ENCODE peak calls at places on chromosome 21, in four cellular contexts. One of them, this sample, is unnamed. For H3K4me1, the result is how much of the 10 kb centered on the place peaks cover.

GRCh38 chr21:15367061-15367626 is 302.3 kb upstream of the NRIP1 start:
- DNase-seq in Karpas-422: no peak
- DNase-seq in breast epithelium: no peak
- DNase-seq in aorta: no peak
- DNase-seq in this sample: no peak

GRCh38 chr21:31921079-31921478 is 48.3 kb downstream of the HUNK start:
- DNase-seq in Karpas-422: no peak
- DNase-seq in breast epithelium: no peak
- DNase-seq in aorta: no peak
- DNase-seq in this sample: no peak

GRCh38 chr21:30268608-30269197 is 14.0 kb downstream of the KRTAP24-1 start:
- DNase-seq in Karpas-422: peak
- DNase-seq in breast epithelium: no peak
- DNase-seq in aorta: no peak
- DNase-seq in this sample: no peak

GRCh38 chr21:20425856-20426255 is 572.4 kb upstream of the NCAM2 start:
- DNase-seq in Karpas-422: no peak
- DNase-seq in breast epithelium: no peak
- DNase-seq in aorta: no peak
- DNase-seq in this sample: no peak

GRCh38 chr21:45836268-45836655 is 145.3 kb upstream of the COL6A1 start:
- DNase-seq in Karpas-422: no peak
- DNase-seq in breast epithelium: no peak
- DNase-seq in aorta: peak
- DNase-seq in this sample: no peak

GRCh38 chr21:46472246-46472645 is 13.6 kb downstream of the DIP2A start:
- DNase-seq in Karpas-422: no peak
- DNase-seq in breast epithelium: no peak
- DNase-seq in aorta: no peak
- DNase-seq in this sample: no peak

GRCh38 chr21:42858957-42859890 is 20.1 kb downstream of the WDR4 start:
- DNase-seq in Karpas-422: no peak
- DNase-seq in breast epithelium: no peak
- DNase-seq in aorta: no peak
- DNase-seq in this sample: no peak

GRCh38 chr21:37273440-37273839 is 6.3 kb upstream of the VPS26C start:
- DNase-seq in Karpas-422: no peak
- DNase-seq in breast epithelium: no peak
- DNase-seq in aorta: no peak
- DNase-seq in this sample: no peak

GRCh38 chr21:42833439-42833815 is 45.9 kb downstream of the WDR4 start:
- DNase-seq in Karpas-422: peak
- DNase-seq in breast epithelium: no peak
- DNase-seq in aorta: no peak
- DNase-seq in this sample: no peak

GRCh38 chr21:24395320-24395933 is 1211.9 kb downstream of the MRPL39 start:
- DNase-seq in Karpas-422: no peak
- DNase-seq in breast epithelium: no peak
- DNase-seq in aorta: no peak
- DNase-seq in this sample: no peak

GRCh38 chr21:34513109-34513675 is 1.2 kb upstream of the KCNE1 start:
- DNase-seq in Karpas-422: no peak
- DNase-seq in breast epithelium: no peak
- DNase-seq in aorta: no peak
- DNase-seq in this sample: no peak

GRCh38 chr21:15774590-15774989 is 44.8 kb downstream of the USP25 start:
- DNase-seq in Karpas-422: no peak
- DNase-seq in breast epithelium: no peak
- DNase-seq in aorta: no peak
- DNase-seq in this sample: no peak

GRCh38 chr21:15291621-15292266 is 226.9 kb upstream of the NRIP1 start:
- DNase-seq in Karpas-422: no peak
- DNase-seq in breast epithelium: no peak
- DNase-seq in aorta: no peak
- DNase-seq in this sample: no peak

GRCh38 chr21:35303085-35303484 is 254.0 kb upstream of the RUNX1 start:
- DNase-seq in Karpas-422: no peak
- DNase-seq in breast epithelium: no peak
- DNase-seq in aorta: no peak
- DNase-seq in this sample: no peak

GRCh38 chr21:14737922-14738321 is 191.8 kb upstream of the SAMSN1 start:
- DNase-seq in Karpas-422: peak
- DNase-seq in breast epithelium: no peak
- DNase-seq in aorta: no peak
- DNase-seq in this sample: no peak

GRCh38 chr21:37061926-37062591 is 10.8 kb downstream of the PIGP start:
- DNase-seq in Karpas-422: peak
- DNase-seq in breast epithelium: no peak
- DNase-seq in aorta: no peak
- DNase-seq in this sample: no peak

GRCh38 chr21:43299441-43300277 is 127.3 kb downstream of the SIK1 start:
- DNase-seq in Karpas-422: no peak
- DNase-seq in breast epithelium: no peak
- DNase-seq in aorta: no peak
- DNase-seq in this sample: peak

GRCh38 chr21:37509802-37510393 is 143.3 kb downstream of the DYRK1A start:
- DNase-seq in Karpas-422: no peak
- DNase-seq in breast epithelium: no peak
- DNase-seq in aorta: no peak
- DNase-seq in this sample: no peak

GRCh38 chr21:44533121-44533890 is 6.7 kb downstream of the KRTAP10-1 start:
- DNase-seq in Karpas-422: no peak
- DNase-seq in breast epithelium: no peak
- DNase-seq in aorta: peak
- DNase-seq in this sample: no peak
- H3K27ac ChIP-seq in Karpas-422: no peak
- H3K27ac ChIP-seq in breast epithelium: no peak
- H3K27ac ChIP-seq in aorta: no peak
- H3K27ac ChIP-seq in this sample: no peak

GRCh38 chr21:38819719-38820147 is 14.0 kb downstream of the ETS2 start:
- DNase-seq in Karpas-422: no peak
- DNase-seq in breast epithelium: peak
- DNase-seq in aorta: no peak
- DNase-seq in this sample: no peak
- H3K4me1 ChIP-seq in Karpas-422: under half
- H3K4me1 ChIP-seq in breast epithelium: under half
- H3K4me1 ChIP-seq in aorta: under half
- H3K4me1 ChIP-seq in this sample: half or more

GRCh38 chr21:28142692-28143091 is 850.0 kb downstream of the LTN1 start:
- DNase-seq in Karpas-422: peak
- DNase-seq in breast epithelium: no peak
- DNase-seq in aorta: no peak
- DNase-seq in this sample: no peak
- H3K27ac ChIP-seq in Karpas-422: no peak
- H3K27ac ChIP-seq in breast epithelium: peak
- H3K27ac ChIP-seq in aorta: no peak
- H3K27ac ChIP-seq in this sample: no peak

GRCh38 chr21:25571726-25572121 is 35.6 kb downstream of the MRPL39 start:
- DNase-seq in Karpas-422: no peak
- DNase-seq in breast epithelium: no peak
- DNase-seq in aorta: no peak
- DNase-seq in this sample: no peak
- H3K4me1 ChIP-seq in Karpas-422: under half
- H3K4me1 ChIP-seq in breast epithelium: under half
- H3K4me1 ChIP-seq in aorta: under half
- H3K4me1 ChIP-seq in this sample: under half

GRCh38 chr21:33267250-33267649 is 1.1 kb downstream of the IL10RB start:
- DNase-seq in Karpas-422: no peak
- DNase-seq in breast epithelium: no peak
- DNase-seq in aorta: no peak
- DNase-seq in this sample: no peak
- H3K27ac ChIP-seq in Karpas-422: peak
- H3K27ac ChIP-seq in breast epithelium: peak
- H3K27ac ChIP-seq in aorta: no peak
- H3K27ac ChIP-seq in this sample: peak

GRCh38 chr21:28359300-28359699 is 633.4 kb downstream of the LTN1 start:
- DNase-seq in Karpas-422: no peak
- DNase-seq in breast epithelium: no peak
- DNase-seq in aorta: no peak
- DNase-seq in this sample: no peak
- H3K4me1 ChIP-seq in Karpas-422: under half
- H3K4me1 ChIP-seq in breast epithelium: under half
- H3K4me1 ChIP-seq in aorta: under half
- H3K4me1 ChIP-seq in this sample: under half

DNA sequence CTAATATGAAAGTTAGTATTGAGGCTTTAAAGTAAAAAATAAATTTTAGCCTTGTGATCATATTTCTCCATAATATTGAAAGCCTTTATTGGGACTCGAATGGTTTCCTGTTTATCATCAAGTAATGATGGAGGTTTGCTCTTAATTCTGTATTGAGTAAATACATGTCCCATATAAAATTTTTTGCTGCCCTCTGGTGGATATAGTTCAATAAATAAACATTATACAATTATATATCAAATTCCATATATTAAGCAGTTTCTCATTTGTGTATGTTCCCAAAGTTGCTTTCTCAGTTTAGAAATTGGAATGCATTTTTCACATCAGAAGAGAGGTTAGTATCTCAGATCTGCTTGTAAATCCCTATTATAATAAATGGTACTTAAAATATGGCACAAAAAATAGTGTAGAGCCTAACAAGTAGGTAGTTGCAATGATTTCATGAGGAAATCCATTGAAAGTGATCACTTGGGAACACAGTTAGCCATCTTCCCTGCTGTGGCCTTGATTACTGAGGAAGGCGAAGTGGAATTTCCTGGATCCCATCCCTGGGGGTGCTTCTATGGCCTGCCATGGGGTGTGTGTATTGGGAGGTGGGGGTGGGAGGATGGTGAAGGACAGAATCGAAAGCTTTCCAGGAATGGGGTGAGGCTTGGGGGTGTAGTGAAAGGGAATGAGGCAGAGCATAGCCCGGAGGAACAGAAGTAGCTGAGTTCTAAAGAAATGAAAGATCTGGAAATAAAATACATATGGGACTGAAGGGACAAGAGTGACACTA is 84.1 kb upstream of the C21orf91 start:
- DNase-seq in Karpas-422: peak
- DNase-seq in breast epithelium: no peak
- DNase-seq in aorta: no peak
- DNase-seq in this sample: no peak
- H3K27ac ChIP-seq in Karpas-422: no peak
- H3K27ac ChIP-seq in breast epithelium: no peak
- H3K27ac ChIP-seq in aorta: no peak
- H3K27ac ChIP-seq in this sample: no peak